ENCODE peak calls at places on chromosomes 11 and 22, in six cellular contexts. Q, V, N, Z, I and J are unnamed samples.

GRCh38 chr11:65435330-65435931 is 12.8 kb downstream of the NEAT1 start:
- DNase-seq in Q (no peak), I (peak; percentile 51), V (peak; percentile 10), Z (no peak), N (no peak), J (no peak)

GRCh38 chr11:104653011-104653806 is 245.1 kb downstream of the CASP12 start:
- DNase-seq in V (peak; percentile 2), N (no peak), I (no peak), Z (no peak), Q (peak; percentile 13), J (no peak)

GRCh38 chr22:40376149-40376548 is 5.8 kb downstream of the SGSM3 start:
- DNase-seq in Q (peak; percentile 35), V (no peak), N (no peak), I (no peak), Z (no peak), J (no peak)

GRCh38 chr11:130426223-130427048 is 2.0 kb downstream of the ADAMTS8 start:
- DNase-seq in I (no peak), V (no peak), Z (no peak), N (no peak), Q (no peak), J (no peak)

GRCh38 chr11:122138759-122139594 is 23.0 kb upstream of the BLID start:
- DNase-seq in Z (no peak), Q (no peak), I (no peak), N (no peak), V (peak; percentile 54), J (no peak)

GRCh38 chr11:93005239-93005638 is 35.8 kb downstream of the MTNR1B start:
- DNase-seq in I (no peak), V (peak; percentile 12), N (no peak), Z (peak; percentile 70), Q (peak; percentile 7), J (no peak)

GRCh38 chr11:46982797-46983452 is 46.4 kb downstream of the CSTPP1 start:
- DNase-seq in N (no peak), Q (no peak), Z (no peak), V (no peak), I (no peak), J (no peak)

GRCh38 chr22:34430386-34430785 is 510.1 kb upstream of the LARGE1 start:
- DNase-seq in N (no peak), V (no peak), I (no peak), Q (no peak), Z (no peak), J (no peak)

GRCh38 chr22:23820748-23821211 is 18.0 kb downstream of the DERL3 start:
- DNase-seq in Q (no peak), N (no peak), V (no peak), I (no peak), Z (no peak), J (no peak)

GRCh38 chr11:57303990-57304579 is 20.7 kb downstream of the TNKS1BP1 start:
- DNase-seq in V (no peak), N (no peak), Z (no peak), Q (no peak), I (no peak), J (no peak)

GRCh38 chr11:36372101-36372767 is 76.1 kb downstream of the PRR5L start:
- DNase-seq in N (no peak), Z (peak; percentile 71), I (no peak), Q (no peak), V (peak; percentile 74), J (no peak)

GRCh38 chr11:23413057-23413456 is 552.8 kb upstream of the CCDC179 start:
- DNase-seq in I (no peak), Q (no peak), Z (no peak), N (no peak), V (no peak), J (no peak)

GRCh38 chr11:126282742-126283591 is at the start of gene TIRAP:
- DNase-seq in N (peak; percentile 69), I (no peak), Q (peak; percentile 85), Z (no peak), V (peak; percentile 64), J (peak; percentile 86)

GRCh38 chr11:83000381-83000780 is 71.3 kb downstream of the RAB30 start:
- DNase-seq in N (no peak), I (no peak), Z (no peak), Q (no peak), V (no peak), J (no peak)

GRCh38 chr22:23547818-23548500 is 32.1 kb downstream of the IGLL1 start:
- DNase-seq in I (no peak), Q (no peak), N (no peak), V (no peak), Z (no peak), J (no peak)

GRCh38 chr11:12215192-12215591 is 104.8 kb downstream of the MICAL2 start:
- DNase-seq in Q (peak; percentile 32), Z (no peak), N (no peak), V (no peak), I (no peak), J (no peak)

GRCh38 chr11:60257956-60258722 is 15.2 kb upstream of the MS4A4E start:
- DNase-seq in Q (no peak), Z (no peak), I (no peak), N (no peak), V (no peak), J (no peak)

GRCh38 chr11:129312741-129313587 is 62.7 kb upstream of the BARX2 start:
- DNase-seq in V (no peak), Q (peak; percentile 50), N (no peak), Z (no peak), I (no peak), J (no peak)

GRCh38 chr11:7480132-7480531 is 5.2 kb upstream of the OLFML1 start:
- DNase-seq in I (no peak), Q (no peak), V (peak; percentile 8), Z (peak; percentile 7), N (no peak), J (no peak)

GRCh38 chr22:27327497-27327896 is 474.1 kb downstream of the MN1 start:
- DNase-seq in V (no peak), I (peak; percentile 43), N (no peak), Z (no peak), Q (no peak), J (no peak)

GRCh38 chr11:6855971-6856542 is 6.8 kb upstream of the OR10A2 start:
- DNase-seq in N (no peak), V (peak; percentile 73), I (no peak), Q (peak; percentile 8), Z (peak; percentile 13), J (peak; percentile 51)

GRCh38 chr11:119706887-119707286 is 22.1 kb downstream of the NECTIN1 start:
- DNase-seq in Z (no peak), Q (no peak), N (no peak), I (no peak), V (no peak), J (no peak)